ENCODE peak calls at places on chromosome 20, in nine cellular contexts. K is stomach; V is heart left ventricle; A is T-helper 1 cell; T is adrenal gland; E is stimulated activated CD8-positive, alpha-beta memory T cell treated with anti-CD3 and anti-CD28 coated beads, Interleukin-12 subunit alpha, Interleukin-12 subunit beta, amount 100 ng/mL, for 4 hours; O is GM04503; G is Right ventricle myocardium superior; F is AG09309. Q is an unnamed sample.
A peak's percentile ranks its signal among the peaks of the same experiment; 100 is the strongest.

GRCh38 chr20:57469418-57470211 is 55.3 kb downstream of the CTCFL start:
- DNase-seq in O (no peak), T (no peak), K (no peak), V (peak; percentile 84), G (peak; percentile 77), A (no peak), F (no peak), E (no peak), Q (peak; percentile 41)

GRCh38 chr20:11247059-11247630 is 573.3 kb upstream of the JAG1 start:
- DNase-seq in T (no peak), V (no peak), F (no peak), O (no peak), G (no peak), A (no peak), K (no peak), E (no peak), Q (no peak)

GRCh38 chr20:34015401-34016335 is 22.0 kb downstream of the RALY start:
- DNase-seq in F (no peak), A (no peak), G (no peak), T (no peak), E (no peak), K (no peak), O (no peak), V (no peak), Q (no peak)

GRCh38 chr20:35721621-35722020 is 20.4 kb downstream of the RBM39 start:
- DNase-seq in A (no peak), G (no peak), F (no peak), V (no peak), O (no peak), K (no peak), T (no peak), E (no peak), Q (no peak)

GRCh38 chr20:13009682-13010406 is 1.1 kb downstream of the SPTLC3 start:
- DNase-seq in O (peak; percentile 67), K (no peak), F (peak; percentile 78), E (no peak), V (no peak), A (no peak), G (no peak), T (peak; percentile 76), Q (no peak)

GRCh38 chr20:59751075-59751711 is 146.9 kb downstream of the PHACTR3 start:
- DNase-seq in O (no peak), E (no peak), A (no peak), T (peak; percentile 83), K (peak; percentile 60), V (peak; percentile 74), F (no peak), G (peak; percentile 85), Q (peak; percentile 89)

GRCh38 chr20:62837790-62838458 is 21.1 kb downstream of the COL9A3 start:
- DNase-seq in A (no peak), V (peak; percentile 49), O (no peak), K (peak; percentile 81), G (peak; percentile 51), E (no peak), T (no peak), F (no peak), Q (no peak)

GRCh38 chr20:60465439-60465838 is 507.2 kb downstream of the CDH26 start:
- DNase-seq in G (no peak), T (no peak), E (no peak), V (no peak), F (no peak), A (no peak), O (no peak), K (no peak), Q (no peak)

GRCh38 chr20:25021336-25021735 is 28.8 kb upstream of the APMAP start:
- DNase-seq in T (no peak), E (no peak), F (no peak), O (no peak), G (no peak), K (peak; percentile 16), V (peak; percentile 9), A (no peak), Q (no peak)

GRCh38 chr20:50338479-50339195 is 148.0 kb downstream of the CEBPB start:
- DNase-seq in T (peak; percentile 64), G (no peak), V (peak; percentile 26), O (no peak), F (no peak), E (peak; percentile 9), A (no peak), K (no peak), Q (peak; percentile 69)

GRCh38 chr20:21102252-21102609 is 3.9 kb downstream of the LINC00237 start:
- DNase-seq in O (no peak), E (no peak), V (no peak), A (no peak), K (no peak), F (no peak), T (no peak), G (no peak), Q (peak; percentile 52)

GRCh38 chr20:53750827-53751393 is 157.3 kb upstream of the ZNF217 start:
- DNase-seq in F (peak; percentile 87), K (peak; percentile 25), V (no peak), A (no peak), T (no peak), O (peak; percentile 78), G (no peak), E (peak; percentile 17), Q (no peak)

GRCh38 chr20:50058646-50059398 is 54.1 kb downstream of the UBE2V1 start:
- DNase-seq in O (no peak), T (no peak), E (no peak), F (no peak), G (no peak), A (no peak), V (no peak), K (no peak), Q (no peak)

GRCh38 chr20:10927936-10928860 is 254.4 kb upstream of the JAG1 start:
- DNase-seq in K (no peak), F (no peak), G (no peak), O (no peak), V (no peak), A (no peak), T (no peak), E (no peak), Q (no peak)

GRCh38 chr20:63236116-63236837 is 572 bp downstream of the BIRC7 start:
- DNase-seq in A (no peak), E (no peak), G (no peak), O (no peak), F (no peak), V (no peak), K (no peak), T (no peak), Q (no peak)

GRCh38 chr20:3670511-3670910 is 7.3 kb upstream of the GFRA4 start:
- DNase-seq in G (no peak), K (no peak), F (no peak), A (no peak), T (no peak), V (no peak), O (no peak), E (no peak), Q (peak; percentile 47)

Q was measured in iPS-NIHi11.